ENCODE peak calls at places on chromosomes 5 and 9, in four cellular contexts. C is CD4-positive, alpha-beta memory T cell; M is hippocampal formation; T is tibial artery. K is an unnamed sample.

GRCh38 chr5:134145779-134146581 is 30.8 kb downstream of the SKP1 start:
- DNase-seq in C (peak), M (peak), T (peak), K (peak)

GRCh38 chr5:55140908-55141665 is 18.9 kb upstream of the GPX8 start:
- DNase-seq in C (no peak), M (no peak), T (no peak), K (no peak)

GRCh38 chr9:93198117-93198838 is 14.3 kb downstream of the WNK2 start:
- DNase-seq in C (no peak), M (no peak), T (no peak), K (no peak)

GRCh38 chr9:101457003-101457402 is 21.4 kb upstream of the ALDOB start:
- DNase-seq in C (no peak), M (no peak), T (no peak), K (no peak)

GRCh38 chr9:92426501-92426900 is 2.2 kb upstream of the OMD start:
- DNase-seq in C (no peak), M (no peak), T (no peak), K (no peak)

GRCh38 chr5:150114102-150114641 is 27.8 kb upstream of the CSF1R start:
- DNase-seq in C (no peak), M (no peak), T (no peak), K (peak)

GRCh38 chr5:163089233-163089632 is 348.2 kb upstream of the CCNG1 start:
- DNase-seq in C (no peak), M (no peak), T (no peak), K (no peak)

GRCh38 chr9:73573235-73573634 is 421.6 kb downstream of the ANXA1 start:
- DNase-seq in C (no peak), M (no peak), T (no peak), K (no peak)

GRCh38 chr5:16540421-16540820 is 74.8 kb upstream of the ZNF622 start:
- DNase-seq in C (no peak), M (no peak), T (peak), K (no peak)

GRCh38 chr5:131491749-131492148 is 143.3 kb downstream of the RAPGEF6 start:
- DNase-seq in C (no peak), M (no peak), T (no peak), K (no peak)

GRCh38 chr9:86405926-86406325 is 51.7 kb upstream of the TUT7 start:
- DNase-seq in C (no peak), M (no peak), T (no peak), K (no peak)

GRCh38 chr5:159913048-159913447 is 3.2 kb upstream of the ADRA1B start:
- DNase-seq in C (no peak), M (no peak), T (no peak), K (no peak)

GRCh38 chr5:148776780-148777179 is 49.6 kb upstream of the ADRB2 start:
- DNase-seq in C (no peak), M (no peak), T (no peak), K (no peak)

GRCh38 chr5:138927979-138928378 is 52.8 kb upstream of the LRRTM2 start:
- DNase-seq in C (no peak), M (peak), T (no peak), K (peak)

GRCh38 chr5:166595274-166595951 is 1696.0 kb upstream of the WWC1 start:
- DNase-seq in C (no peak), M (no peak), T (no peak), K (no peak)

GRCh38 chr5:101942321-101942882 is 353.7 kb downstream of the SLCO4C1 start:
- DNase-seq in C (no peak), M (no peak), T (no peak), K (no peak)

GRCh38 chr9:100445903-100446549 is 19.1 kb downstream of the MSANTD3 start:
- DNase-seq in C (no peak), M (no peak), T (no peak), K (no peak)

GRCh38 chr5:76490970-76491369 is 87.9 kb downstream of the IQGAP2 start:
- DNase-seq in C (no peak), M (no peak), T (no peak), K (no peak)

GRCh38 chr5:136147632-136148031 is 15.0 kb downstream of the SMAD5 start:
- DNase-seq in C (no peak), M (no peak), T (no peak), K (no peak)

GRCh38 chr5:55278778-55279177 is 28.7 kb downstream of the DHX29 start:
- DNase-seq in C (no peak), M (no peak), T (no peak), K (no peak)

GRCh38 chr9:93954436-93955355 is at the start of gene BARX1:
- DNase-seq in C (no peak), M (no peak), T (no peak), K (no peak)

GRCh38 chr5:41408676-41409443 is 101.5 kb downstream of the PLCXD3 start:
- DNase-seq in C (no peak), M (no peak), T (no peak), K (no peak)

GRCh38 chr5:169641253-169641652 is 4.2 kb downstream of the DOCK2 start:
- DNase-seq in C (no peak), M (no peak), T (no peak), K (no peak)

GRCh38 chr9:36731576-36731975 is 158.9 kb downstream of the MELK start:
- DNase-seq in C (no peak), M (no peak), T (no peak), K (no peak)

GRCh38 chr9:3468407-3469205 is 57.2 kb downstream of the RFX3 start:
- DNase-seq in C (no peak), M (no peak), T (no peak), K (no peak)

GRCh38 chr5:14433202-14433601 is 148.4 kb upstream of the OTULINL start:
- DNase-seq in C (no peak), M (no peak), T (no peak), K (no peak)

GRCh38 chr9:34377402-34377741 is 674 bp upstream of the MYORG start:
- DNase-seq in C (no peak), M (no peak), T (no peak), K (peak)

GRCh38 chr9:114409103-114409780 is 21.5 kb upstream of the AKNA start:
- DNase-seq in C (no peak), M (no peak), T (no peak), K (no peak)

GRCh38 chr9:6944093-6944551 is 186.3 kb downstream of the KDM4C start:
- DNase-seq in C (no peak), M (no peak), T (no peak), K (no peak)

GRCh38 chr5:80059354-80059980 is 24.3 kb downstream of the THBS4 start:
- DNase-seq in C (no peak), M (no peak), T (no peak), K (peak)

GRCh38 chr5:143322178-143322577 is 81.3 kb downstream of the NR3C1 start:
- DNase-seq in C (no peak), M (no peak), T (no peak), K (no peak)

GRCh38 chr9:36189978-36190377 is 743 bp upstream of the CLTA start:
- DNase-seq in C (no peak), M (no peak), T (no peak), K (no peak)

GRCh38 chr5:119435436-119436132 is 16.7 kb upstream of the HSD17B4 start:
- DNase-seq in C (peak), M (peak), T (peak), K (peak)

GRCh38 chr5:1298067-1298551 is 3.2 kb upstream of the TERT start:
- DNase-seq in C (no peak), M (no peak), T (no peak), K (no peak)

GRCh38 chr5:107598958-107599357 is 71.8 kb downstream of the EFNA5 start:
- DNase-seq in C (no peak), M (no peak), T (no peak), K (no peak)

K was measured in right atrium auricular region.